ENCODE peak calls at places on chromosomes 11 and 22, in eight cellular contexts. D, I, B, G, V, F, P and T are unnamed samples.

GRCh38 chr11:20775331-20775730 is 105.9 kb downstream of the NELL1 start:
- DNase-seq in V (no peak), B (no peak), F (no peak), I (no peak), P (no peak), D (no peak), G (no peak), T (no peak)

GRCh38 chr11:105783216-105783615 is 173.3 kb downstream of the GRIA4 start:
- DNase-seq in G (no peak), B (no peak), F (no peak), I (no peak), P (no peak), V (no peak), D (no peak), T (no peak)

GRCh38 chr11:36447947-36448346 is 62.1 kb downstream of the TRAF6 start:
- DNase-seq in V (no peak), B (peak), G (no peak), P (no peak), D (no peak), F (no peak), I (peak), T (no peak)

GRCh38 chr11:1752907-1753425 is 2.6 kb upstream of the IFITM10 start:
- DNase-seq in B (no peak), V (no peak), F (no peak), I (no peak), G (no peak), P (peak), D (no peak), T (no peak)

GRCh38 chr11:16923987-16924386 is 90.2 kb downstream of the PLEKHA7 start:
- DNase-seq in I (no peak), P (no peak), F (no peak), B (peak), D (no peak), V (no peak), G (no peak), T (no peak)

GRCh38 chr11:76419896-76420295 is 24.9 kb upstream of the EMSY start:
- DNase-seq in V (no peak), F (no peak), I (no peak), B (peak), G (no peak), D (no peak), P (no peak), T (no peak)

GRCh38 chr11:106077609-106078517 is at the start of gene AASDHPPT:
- DNase-seq in G (peak), V (no peak), F (peak), B (peak), D (peak), P (no peak), I (no peak), T (peak)

GRCh38 chr22:23829845-23830372 is 8.9 kb downstream of the DERL3 start:
- DNase-seq in D (no peak), P (no peak), B (no peak), G (no peak), I (no peak), V (no peak), F (no peak), T (no peak)

GRCh38 chr11:60125962-60126585 is 37.6 kb downstream of the MS4A2 start:
- DNase-seq in I (no peak), D (no peak), B (no peak), V (no peak), F (no peak), G (no peak), P (no peak), T (no peak)

GRCh38 chr11:41534861-41535260 is 75.4 kb upstream of the LRRC4C start:
- DNase-seq in F (no peak), I (no peak), P (no peak), D (no peak), V (no peak), B (no peak), G (no peak), T (no peak)

GRCh38 chr11:119432484-119433368 is 9.8 kb upstream of the THY1 start:
- DNase-seq in P (no peak), I (no peak), G (no peak), D (peak), F (no peak), B (peak), V (no peak), T (peak)

GRCh38 chr11:43282607-43283440 is 29.0 kb upstream of the API5 start:
- DNase-seq in P (peak), G (no peak), B (peak), D (peak), F (peak), V (no peak), I (no peak), T (peak)

GRCh38 chr11:69746780-69747742 is 28.1 kb downstream of the FGF4 start:
- DNase-seq in D (no peak), P (no peak), I (no peak), F (no peak), G (no peak), B (no peak), V (no peak), T (no peak)

GRCh38 chr22:23772315-23773246 is at the start of gene MMP11:
- DNase-seq in F (no peak), B (peak), I (no peak), G (peak), V (no peak), D (peak), P (peak), T (peak)

GRCh38 chr22:28570697-28571373 is 108.8 kb downstream of the TTC28 start:
- DNase-seq in B (no peak), I (no peak), D (no peak), V (no peak), G (no peak), F (no peak), P (no peak), T (no peak)

GRCh38 chr11:40162901-40163300 is 1296.6 kb downstream of the LRRC4C start:
- DNase-seq in F (no peak), P (no peak), D (no peak), B (no peak), V (no peak), I (no peak), G (no peak), T (no peak)

GRCh38 chr11:16938061-16938460 is 76.2 kb downstream of the PLEKHA7 start:
- DNase-seq in P (no peak), I (no peak), G (no peak), B (no peak), V (no peak), F (no peak), D (no peak), T (no peak)

GRCh38 chr11:128061321-128061871 is 526.0 kb downstream of the ETS1 start:
- DNase-seq in I (no peak), V (no peak), B (no peak), G (no peak), F (no peak), D (no peak), P (no peak), T (no peak)

GRCh38 chr11:84924290-84924689 is 702.9 kb downstream of the DLG2 start:
- DNase-seq in V (no peak), F (no peak), G (no peak), I (no peak), B (no peak), P (no peak), D (no peak), T (no peak)

GRCh38 chr11:65415499-65416340 is 6.9 kb upstream of the NEAT1 start:
- DNase-seq in F (no peak), I (peak), V (peak), B (no peak), P (peak), D (peak), G (peak), T (peak)

GRCh38 chr11:76885390-76886097 is 24.8 kb downstream of the ACER3 start:
- DNase-seq in D (no peak), V (no peak), P (no peak), I (no peak), G (no peak), F (no peak), B (no peak), T (no peak)

GRCh38 chr11:18329196-18329870 is 7.0 kb downstream of the GTF2H1 start:
- DNase-seq in I (no peak), V (no peak), P (no peak), G (no peak), D (no peak), F (no peak), B (no peak), T (no peak)

GRCh38 chr22:29219881-29220670 is 14.4 kb downstream of the EMID1 start:
- DNase-seq in V (no peak), I (no peak), P (peak), G (no peak), D (no peak), F (no peak), B (peak), T (no peak)

GRCh38 chr11:12692238-12693074 is 18.2 kb downstream of the TEAD1 start:
- DNase-seq in I (peak), G (peak), D (peak), F (peak), B (peak), V (peak), P (peak), T (peak)

GRCh38 chr22:30309981-30310672 is 16.6 kb downstream of the TBC1D10A start:
- DNase-seq in P (no peak), I (no peak), F (no peak), B (peak), G (peak), V (peak), D (no peak), T (peak)

GRCh38 chr11:76243157-76243556 is 36.9 kb upstream of the WNT11 start:
- DNase-seq in G (no peak), I (no peak), P (no peak), F (no peak), V (no peak), B (no peak), D (no peak), T (no peak)

GRCh38 chr22:38038426-38038825 is 18.8 kb upstream of the PICK1 start:
- DNase-seq in G (no peak), V (no peak), I (no peak), D (no peak), B (no peak), F (no peak), P (no peak), T (no peak)

GRCh38 chr11:115338476-115338875 is 165.7 kb downstream of the CADM1 start:
- DNase-seq in G (no peak), V (no peak), I (no peak), F (no peak), B (no peak), P (no peak), D (no peak), T (no peak)

GRCh38 chr11:104435498-104435897 is 271.6 kb upstream of the PDGFD start:
- DNase-seq in I (no peak), V (no peak), P (no peak), G (no peak), D (no peak), F (no peak), B (no peak), T (no peak)

GRCh38 chr11:69518081-69518950 is 36.9 kb downstream of the LINC01488 start:
- DNase-seq in G (no peak), B (no peak), I (no peak), F (no peak), V (no peak), P (peak), D (no peak), T (no peak)

GRCh38 chr22:45029501-45029900 is 19.7 kb upstream of the PHF21B start:
- DNase-seq in G (no peak), D (no peak), P (no peak), F (no peak), V (no peak), I (no peak), B (no peak), T (no peak)

GRCh38 chr22:24305260-24305692 is 34.6 kb downstream of the SPECC1L start:
- DNase-seq in B (no peak), V (no peak), D (no peak), F (no peak), I (no peak), P (no peak), G (no peak), T (no peak)

GRCh38 chr22:26903030-26903856 is 245.9 kb downstream of the MIAT start:
- DNase-seq in G (no peak), I (no peak), P (no peak), V (no peak), F (no peak), D (peak), B (no peak), T (peak)

GRCh38 chr22:40951795-40952602 is 821 bp downstream of the RBX1 start:
- DNase-seq in D (no peak), V (no peak), I (no peak), F (no peak), B (no peak), P (no peak), G (no peak), T (no peak)

GRCh38 chr11:28621648-28622215 is 513.5 kb downstream of the METTL15 start:
- DNase-seq in D (peak), V (no peak), F (no peak), G (peak), P (no peak), B (no peak), I (no peak), T (no peak)

GRCh38 chr11:61689164-61689496 is 8.9 kb downstream of the DAGLA start:
- DNase-seq in V (no peak), B (no peak), F (no peak), D (no peak), P (no peak), G (no peak), I (no peak), T (no peak)

GRCh38 chr11:61691378-61692156 is 11.4 kb downstream of the DAGLA start:
- DNase-seq in B (no peak), I (no peak), D (no peak), P (no peak), G (no peak), F (no peak), V (no peak), T (no peak)

GRCh38 chr11:61693897-61694840 is 14.0 kb downstream of the DAGLA start:
- DNase-seq in P (no peak), G (peak), B (peak), I (no peak), F (no peak), V (no peak), D (no peak), T (peak)

GRCh38 chr11:61688368-61689163 is 8.4 kb downstream of the DAGLA start:
- DNase-seq in D (no peak), B (peak), I (peak), G (peak), V (peak), F (no peak), P (no peak), T (peak)

GRCh38 chr11:61690706-61691377 is 10.7 kb downstream of the DAGLA start:
- DNase-seq in P (no peak), D (no peak), G (no peak), I (no peak), V (no peak), B (no peak), F (no peak), T (no peak)
- TF ChIP-seq POLR2A in P (no peak), D (no peak), G (no peak), I (no peak), V (no peak), B (no peak), F (no peak), T (no peak)

GRCh38 chr11:67197606-67198005 is 68.7 kb upstream of the GRK2 start:
- DNase-seq in G (no peak), F (no peak), D (no peak), B (no peak), P (no peak), I (no peak), V (no peak), T (no peak)

GRCh38 chr11:67204837-67205236 is 61.4 kb upstream of the GRK2 start:
- DNase-seq in F (no peak), P (no peak), I (no peak), V (no peak), B (no peak), G (no peak), D (no peak), T (no peak)

GRCh38 chr11:67202045-67202444 is 64.2 kb upstream of the GRK2 start:
- DNase-seq in D (no peak), P (no peak), B (no peak), G (no peak), F (no peak), V (no peak), I (no peak), T (no peak)

GRCh38 chr11:67195971-67196418 is 70.3 kb upstream of the GRK2 start:
- DNase-seq in G (no peak), V (no peak), F (no peak), P (no peak), I (no peak), B (no peak), D (no peak), T (no peak)

GRCh38 chr11:67199751-67200150 is 66.5 kb upstream of the GRK2 start:
- DNase-seq in P (no peak), D (no peak), I (no peak), B (no peak), V (no peak), G (no peak), F (no peak), T (no peak)
- TF ChIP-seq POLR2A in P (no peak), D (no peak), I (no peak), B (no peak), V (no peak), G (no peak), F (no peak), T (no peak)

GRCh38 chr11:22640862-22641261 is 15.2 kb upstream of the FANCF start:
- DNase-seq in I (no peak), D (no peak), V (no peak), F (no peak), G (no peak), P (no peak), B (no peak), T (no peak)
- TF ChIP-seq POLR2A in I (no peak), D (no peak), V (no peak), F (no peak), G (no peak), P (no peak), B (no peak), T (no peak)

DNA sequence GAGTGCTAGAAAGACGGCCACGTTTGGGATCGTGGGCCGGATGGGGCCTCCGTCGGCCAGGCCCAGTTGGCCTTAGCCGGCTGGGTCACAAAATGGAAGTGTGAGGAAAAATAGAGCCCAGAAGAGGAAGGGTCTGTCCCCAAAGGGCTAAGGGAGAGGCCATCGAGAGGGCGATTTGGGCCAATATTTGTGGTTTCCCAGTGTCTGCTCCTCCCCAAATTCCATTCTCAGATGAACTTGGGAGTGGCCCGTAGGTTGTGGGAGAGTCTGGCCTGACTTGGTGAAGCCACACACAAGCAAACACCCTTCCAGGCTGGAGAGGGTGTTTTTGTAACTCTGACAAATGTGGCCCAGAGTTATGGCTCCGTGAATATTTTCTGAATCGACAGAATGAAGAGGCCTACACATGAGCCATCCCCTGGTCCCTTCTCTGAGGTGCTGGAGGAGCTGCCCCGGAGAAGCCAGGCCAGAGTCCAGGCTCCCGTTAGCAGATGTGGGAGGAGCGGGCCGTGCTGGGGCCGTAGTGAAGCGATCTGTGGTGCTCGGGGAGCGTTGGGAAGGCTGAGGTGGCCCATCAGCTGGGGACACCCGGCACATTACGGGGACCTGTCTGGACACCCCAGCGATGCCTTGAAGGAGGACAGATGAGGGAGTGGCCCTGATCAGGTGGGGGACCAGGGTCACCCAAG is 73.5 kb upstream of the PPARA start:
- DNase-seq in P (peak), V (peak), I (peak), G (peak), F (no peak), D (no peak), B (no peak), T (peak)
- TF ChIP-seq POLR2A in P (peak), V (no peak), I (no peak), G (no peak), F (no peak), D (no peak), B (peak), T (no peak)

DNA sequence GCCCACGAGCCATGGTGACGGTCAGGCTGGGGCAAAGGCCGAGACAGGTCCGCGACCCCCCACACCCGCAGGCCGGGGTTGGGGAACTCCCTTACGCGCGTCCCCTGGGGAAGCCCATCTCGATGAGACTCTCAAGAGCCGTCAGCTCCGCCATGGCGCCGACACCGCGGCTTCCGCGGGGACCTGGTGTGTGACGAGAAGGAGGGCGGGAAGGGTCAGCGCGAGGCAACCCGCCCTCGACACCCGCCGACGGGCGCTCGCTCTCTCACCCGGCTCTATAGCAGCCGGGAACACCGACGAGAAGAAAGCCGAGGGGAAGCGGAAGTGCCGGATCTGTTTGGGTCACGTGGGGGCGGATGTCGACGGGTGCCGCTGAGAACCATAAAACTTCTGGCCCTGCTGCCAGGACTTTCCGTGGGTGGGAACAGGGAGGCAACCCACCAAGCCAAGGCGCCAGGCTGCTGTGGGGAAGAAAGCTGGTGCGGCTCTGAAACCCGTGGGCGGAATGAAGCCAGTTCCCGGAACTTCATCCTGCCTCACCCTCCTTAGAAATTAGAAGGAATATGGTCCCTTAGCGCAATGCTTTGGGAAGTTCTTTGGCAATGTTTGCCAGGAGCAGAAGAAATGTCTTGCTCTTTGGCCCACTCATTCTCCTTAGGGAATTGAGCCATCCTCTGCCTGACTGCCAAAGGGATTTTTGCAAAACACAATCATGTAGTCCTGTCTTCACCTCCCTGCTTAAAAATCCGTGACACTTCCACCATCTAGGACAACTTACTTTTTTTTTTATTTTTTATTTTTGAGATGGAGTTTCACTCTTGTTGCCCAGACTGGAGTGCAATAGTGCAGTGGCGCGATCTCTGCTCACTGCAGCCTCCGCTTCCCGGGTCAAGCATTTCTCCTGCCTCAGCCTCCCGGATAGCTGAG is at the start of gene UBXN1:
- DNase-seq in P (peak), B (peak), G (peak), D (peak), F (peak), V (peak), I (peak), T (peak)
- TF ChIP-seq POLR2A in P (peak), B (peak), G (no peak), D (peak), F (no peak), V (peak), I (peak), T (no peak)